ENCODE peak calls at places on chromosomes 16 and 17, in six cellular contexts. Q is GM23338, O is astrocyte, P is MM.1S, W is hepatocyte, E is mammary epithelial cell. H is an unnamed sample.

GRCh38 chr16:36336-36984 is 16.9 kb downstream of the POLR3K start:
- DNase-seq in W (no peak), E (no peak), O (no peak), P (no peak), Q (peak; percentile 0), H (no peak)

GRCh38 chr16:778447-778846 is 9.7 kb downstream of the RPUSD1 start:
- DNase-seq in P (no peak), Q (no peak), E (no peak), O (no peak), W (no peak), H (no peak)

GRCh38 chr16:86365513-86366040 is 144.8 kb upstream of the FOXF1 start:
- DNase-seq in P (no peak), Q (no peak), W (no peak), O (no peak), E (no peak), H (peak; percentile 78)

GRCh38 chr17:31559647-31560501 is 168.4 kb downstream of the RAB11FIP4 start:
- DNase-seq in O (no peak), W (peak; percentile 58), E (no peak), P (no peak), Q (peak; percentile 49), H (no peak)

GRCh38 chr17:21304091-21304490 is 19.6 kb downstream of the MAP2K3 start:
- DNase-seq in E (no peak), W (peak; percentile 11), O (no peak), P (no peak), Q (no peak), H (no peak)

GRCh38 chr17:61470530-61471136 is 18.4 kb downstream of the TBX4 start:
- DNase-seq in O (no peak), W (peak; percentile 37), P (no peak), Q (peak; percentile 39), E (no peak), H (no peak)

GRCh38 chr16:49276646-49277385 is 4.8 kb downstream of the CBLN1 start:
- DNase-seq in Q (peak; percentile 47), P (no peak), E (no peak), W (no peak), O (no peak), H (no peak)

GRCh38 chr16:82763371-82763770 is 136.6 kb downstream of the CDH13 start:
- DNase-seq in O (no peak), E (no peak), P (no peak), W (no peak), Q (no peak), H (no peak)

GRCh38 chr16:29815793-29816693 is at the start of gene PAGR1:
- DNase-seq in W (peak; percentile 99), O (peak; percentile 100), Q (peak; percentile 99), E (peak; percentile 99), P (peak; percentile 99), H (peak; percentile 100)

GRCh38 chr16:29007865-29008593 is 23.2 kb downstream of the LAT start:
- DNase-seq in P (no peak), E (peak; percentile 68), Q (no peak), W (no peak), O (peak; percentile 81), H (peak; percentile 85)

GRCh38 chr17:48429156-48429555 is 858 bp downstream of the SKAP1 start:
- DNase-seq in Q (no peak), E (no peak), P (no peak), W (no peak), O (no peak), H (no peak)

GRCh38 chr16:15772579-15773293 is 84.1 kb downstream of the MYH11 start:
- DNase-seq in Q (no peak), P (no peak), E (no peak), O (no peak), W (no peak), H (no peak)

GRCh38 chr16:58010886-58011285 is 9.7 kb downstream of the USB1 start:
- DNase-seq in E (no peak), Q (no peak), W (no peak), O (no peak), P (no peak), H (no peak)

GRCh38 chr17:79942591-79943353 is 92.9 kb downstream of the TBC1D16 start:
- DNase-seq in O (peak; percentile 25), P (no peak), Q (no peak), W (no peak), E (peak; percentile 28), H (peak; percentile 50)

GRCh38 chr17:67080804-67081203 is 36.5 kb downstream of the CACNG1 start:
- DNase-seq in O (no peak), P (peak; percentile 45), W (no peak), Q (no peak), E (no peak), H (no peak)

GRCh38 chr16:29790949-29791844 is 646 bp downstream of the KIF22 start:
- DNase-seq in E (no peak), W (peak; percentile 24), P (no peak), Q (no peak), O (no peak), H (no peak)

GRCh38 chr16:66988197-66988788 is at the start of gene CES4A:
- DNase-seq in Q (no peak), E (peak; percentile 78), P (no peak), W (peak; percentile 53), O (peak; percentile 25), H (peak; percentile 66)

GRCh38 chr17:64773836-64774761 is 112.0 kb upstream of the SMURF2 start:
- DNase-seq in E (peak; percentile 83), O (peak; percentile 41), P (peak; percentile 74), W (peak; percentile 89), Q (peak; percentile 85), H (peak; percentile 64)

GRCh38 chr17:80862978-80863377 is 128.7 kb upstream of the CHMP6 start:
- DNase-seq in Q (no peak), W (no peak), P (no peak), O (no peak), E (no peak), H (no peak)

GRCh38 chr17:49519781-49520180 is 24.7 kb downstream of the NGFR start:
- DNase-seq in W (no peak), O (no peak), Q (no peak), E (no peak), P (no peak), H (no peak)

GRCh38 chr17:4354862-4355514 is 11.5 kb downstream of the UBE2G1 start:
- DNase-seq in P (no peak), W (no peak), Q (no peak), O (no peak), E (no peak), H (no peak)

GRCh38 chr17:19740933-19741332 is 7.2 kb downstream of the ALDH3A1 start:
- DNase-seq in P (no peak), W (no peak), O (no peak), Q (no peak), E (no peak), H (no peak)

GRCh38 chr17:55242481-55242880 is 22.3 kb upstream of the HLF start:
- DNase-seq in E (no peak), W (no peak), O (no peak), P (no peak), Q (no peak), H (no peak)

GRCh38 chr16:83887088-83887487 is 11.8 kb upstream of the MLYCD start:
- DNase-seq in P (no peak), Q (peak; percentile 54), E (peak; percentile 2), O (no peak), W (no peak), H (peak; percentile 23)

GRCh38 chr16:23384878-23385277 is 68.1 kb downstream of the COG7 start:
- DNase-seq in O (peak; percentile 40), W (no peak), P (peak; percentile 16), Q (no peak), E (peak; percentile 96), H (no peak)

GRCh38 chr17:36072431-36073121 is 8.5 kb downstream of the CCL18 start:
- DNase-seq in E (peak; percentile 21), W (peak; percentile 80), P (peak; percentile 35), O (peak; percentile 1), Q (peak; percentile 90), H (peak; percentile 20)

GRCh38 chr17:41571561-41572434 is at the start of gene KRT9:
- DNase-seq in Q (no peak), W (no peak), E (no peak), P (no peak), O (no peak), H (no peak)

GRCh38 chr17:72413077-72414031 is 292.5 kb downstream of the SOX9 start:
- DNase-seq in W (peak; percentile 69), E (no peak), P (no peak), Q (no peak), O (no peak), H (no peak)

GRCh38 chr16:88686062-88686438 is 257 bp downstream of the SNAI3 start:
- DNase-seq in O (no peak), W (peak; percentile 72), P (peak; percentile 72), E (no peak), Q (peak; percentile 67), H (no peak)

DNA sequence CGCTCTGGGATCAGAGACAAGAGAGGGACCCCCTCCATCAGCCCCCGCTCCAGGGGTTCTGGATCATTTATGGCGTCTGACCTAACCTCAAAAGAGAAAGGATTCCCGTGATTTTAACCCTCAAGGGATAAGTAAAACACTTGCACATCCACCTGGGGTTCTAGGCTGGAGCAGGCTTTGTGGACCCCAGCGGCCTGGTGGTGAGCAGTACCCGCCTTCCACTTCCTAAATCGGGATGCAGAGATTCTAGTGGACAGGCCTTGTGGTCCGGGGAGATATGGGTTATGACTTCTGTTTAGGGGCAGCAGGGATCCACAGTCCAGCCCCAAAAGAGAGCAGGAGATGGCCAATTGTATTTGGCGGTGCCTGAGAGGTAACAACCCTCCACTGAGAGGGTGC is 684 bp upstream of the PITPNM3 start:
- DNase-seq in W (no peak), P (no peak), E (no peak), O (no peak), Q (no peak), H (no peak)
- TF ChIP-seq EZH2 in W (no peak), P (peak; percentile 43), E (no peak), O (no peak), Q (no peak), H (no peak)

GRCh38 chr16:2835638-2836493 is 5.8 kb downstream of the ZG16B start:
- DNase-seq in E (peak; percentile 99), Q (peak; percentile 56), P (no peak), W (peak; percentile 70), O (peak; percentile 100), H (peak; percentile 100)
- H3K4me3 ChIP-seq in E (peak overlapping the region; percentile 9), Q (no peak overlapping the region), P (no peak overlapping the region), W (no peak overlapping the region), O (no peak overlapping the region), H (no peak overlapping the region)

GRCh38 chr16:2713985-2714774 is 5.8 kb downstream of the PRSS27 start:
- DNase-seq in E (no peak), Q (no peak), W (no peak), O (no peak), P (no peak), H (no peak)

GRCh38 chr16:2713523-2713922 is 6.5 kb downstream of the PRSS27 start:
- DNase-seq in P (no peak), E (no peak), Q (no peak), W (no peak), O (no peak), H (no peak)

GRCh38 chr16:2711370-2712062 is 8.5 kb downstream of the PRSS27 start:
- DNase-seq in Q (no peak), E (no peak), P (no peak), O (no peak), W (no peak), H (no peak)

GRCh38 chr16:2712063-2712441 is 8.0 kb downstream of the PRSS27 start:
- DNase-seq in Q (no peak), P (no peak), O (no peak), W (no peak), E (no peak), H (no peak)

GRCh38 chr16:2712546-2712945 is 7.5 kb downstream of the PRSS27 start:
- DNase-seq in P (no peak), W (no peak), E (no peak), O (no peak), Q (no peak), H (no peak)
- H3K27ac ChIP-seq in P (no peak overlapping the region), W (no peak overlapping the region), E (no peak overlapping the region), O (no peak overlapping the region), Q (no peak overlapping the region), H (no peak overlapping the region)

GRCh38 chr16:68234188-68235104 is 1.5 kb downstream of the ESRP2 start:
- DNase-seq in O (no peak), W (peak; percentile 93), E (peak; percentile 76), P (no peak), Q (peak; percentile 71), H (peak; percentile 28)
- TF ChIP-seq EZH2 in O (no peak), W (no peak), E (no peak), P (no peak), Q (no peak), H (no peak)

H was measured in fibroblast of lung.